ENCODE peak calls at places on chromosomes 13 and 19, in nine cellular contexts. Y is epithelial cell of prostate, M is substantia nigra, K is tibial artery, T is Peyer's patch, L is cardiac muscle cell, X is transverse colon, Q is A673, W is AG04450. V is an unnamed sample.

GRCh38 chr19:50510700-50511068 is 307 bp downstream of the JOSD2 start:
- DNase-seq in W (no peak), T (no peak), Q (no peak), M (no peak), Y (no peak), L (peak; percentile 18), K (no peak), X (no peak), V (no peak)

GRCh38 chr13:111893071-111893606 is 173.8 kb upstream of the SOX1 start:
- DNase-seq in T (no peak), K (no peak), W (no peak), L (no peak), Y (no peak), M (no peak), Q (peak; percentile 62), X (no peak), V (no peak)

GRCh38 chr19:597406-598315 is 8.0 kb downstream of the HCN2 start:
- DNase-seq in K (no peak), M (no peak), Y (no peak), Q (no peak), T (no peak), W (no peak), X (no peak), L (no peak), V (no peak)

GRCh38 chr19:3612901-3613741 is 6.4 kb upstream of the TBXA2R start:
- DNase-seq in Y (no peak), T (no peak), Q (no peak), W (no peak), X (no peak), L (no peak), K (no peak), M (no peak), V (no peak)

GRCh38 chr13:72960114-72960513 is 98.7 kb upstream of the KLF5 start:
- DNase-seq in L (no peak), T (no peak), W (no peak), K (no peak), Q (no peak), Y (no peak), M (no peak), X (no peak), V (no peak)

GRCh38 chr19:53823380-53824120 is 564 bp downstream of the NLRP12 start:
- DNase-seq in Q (no peak), K (no peak), X (no peak), L (no peak), W (no peak), T (no peak), M (no peak), Y (no peak), V (no peak)

GRCh38 chr13:42454749-42455148 is 119.2 kb upstream of the TNFSF11 start:
- DNase-seq in Q (no peak), K (no peak), L (no peak), M (no peak), W (no peak), X (no peak), T (no peak), Y (no peak), V (no peak)

GRCh38 chr13:60765700-60766411 is 368.8 kb downstream of the TDRD3 start:
- DNase-seq in Q (peak; percentile 62), K (no peak), Y (peak; percentile 27), W (no peak), X (no peak), M (no peak), L (peak; percentile 70), T (no peak), V (no peak)

GRCh38 chr13:97257800-97258799 is 36.0 kb downstream of the MBNL2 start:
- DNase-seq in Q (peak; percentile 73), L (peak; percentile 96), W (no peak), X (no peak), K (peak; percentile 85), Y (no peak), T (no peak), M (no peak), V (no peak)

GRCh38 chr13:55244991-55245644 is 1895.6 kb upstream of the PRR20A start:
- DNase-seq in W (no peak), X (no peak), Q (peak; percentile 36), L (no peak), T (no peak), M (no peak), K (no peak), Y (no peak), V (no peak)

GRCh38 chr13:24053505-24054251 is 106.8 kb upstream of the SPATA13 start:
- DNase-seq in X (peak; percentile 72), W (no peak), T (no peak), L (peak; percentile 74), M (peak; percentile 59), Y (no peak), Q (peak; percentile 80), K (no peak), V (no peak)
- H3K27ac ChIP-seq in X (peak overlapping the region; percentile 52), W (peak overlapping the region; percentile 43), T (no peak overlapping the region), L (no peak overlapping the region), M (peak overlapping the region; percentile 79), Y (no peak overlapping the region), Q (no peak overlapping the region), K (peak overlapping the region; percentile 58), V (peak overlapping the region; percentile 90)

GRCh38 chr19:48186015-48186414 is 15.5 kb downstream of the ZSWIM9 start:
- DNase-seq in Q (no peak), K (peak; percentile 16), L (no peak), M (no peak), X (no peak), Y (no peak), T (no peak), W (no peak), V (no peak)

GRCh38 chr19:48186541-48186991 is 16.1 kb downstream of the ZSWIM9 start:
- DNase-seq in M (no peak), Y (no peak), X (no peak), L (no peak), Q (no peak), K (peak; percentile 59), T (no peak), W (no peak), V (no peak)

GRCh38 chr19:48194041-48194871 is 23.8 kb downstream of the ZSWIM9 start:
- DNase-seq in T (no peak), Y (no peak), X (no peak), K (peak; percentile 57), L (peak; percentile 24), M (no peak), W (no peak), Q (no peak), V (no peak)

GRCh38 chr19:48192750-48193149 is 22.3 kb downstream of the ZSWIM9 start:
- DNase-seq in W (no peak), Y (no peak), Q (no peak), K (no peak), L (no peak), M (no peak), T (no peak), X (no peak), V (no peak)

DNA sequence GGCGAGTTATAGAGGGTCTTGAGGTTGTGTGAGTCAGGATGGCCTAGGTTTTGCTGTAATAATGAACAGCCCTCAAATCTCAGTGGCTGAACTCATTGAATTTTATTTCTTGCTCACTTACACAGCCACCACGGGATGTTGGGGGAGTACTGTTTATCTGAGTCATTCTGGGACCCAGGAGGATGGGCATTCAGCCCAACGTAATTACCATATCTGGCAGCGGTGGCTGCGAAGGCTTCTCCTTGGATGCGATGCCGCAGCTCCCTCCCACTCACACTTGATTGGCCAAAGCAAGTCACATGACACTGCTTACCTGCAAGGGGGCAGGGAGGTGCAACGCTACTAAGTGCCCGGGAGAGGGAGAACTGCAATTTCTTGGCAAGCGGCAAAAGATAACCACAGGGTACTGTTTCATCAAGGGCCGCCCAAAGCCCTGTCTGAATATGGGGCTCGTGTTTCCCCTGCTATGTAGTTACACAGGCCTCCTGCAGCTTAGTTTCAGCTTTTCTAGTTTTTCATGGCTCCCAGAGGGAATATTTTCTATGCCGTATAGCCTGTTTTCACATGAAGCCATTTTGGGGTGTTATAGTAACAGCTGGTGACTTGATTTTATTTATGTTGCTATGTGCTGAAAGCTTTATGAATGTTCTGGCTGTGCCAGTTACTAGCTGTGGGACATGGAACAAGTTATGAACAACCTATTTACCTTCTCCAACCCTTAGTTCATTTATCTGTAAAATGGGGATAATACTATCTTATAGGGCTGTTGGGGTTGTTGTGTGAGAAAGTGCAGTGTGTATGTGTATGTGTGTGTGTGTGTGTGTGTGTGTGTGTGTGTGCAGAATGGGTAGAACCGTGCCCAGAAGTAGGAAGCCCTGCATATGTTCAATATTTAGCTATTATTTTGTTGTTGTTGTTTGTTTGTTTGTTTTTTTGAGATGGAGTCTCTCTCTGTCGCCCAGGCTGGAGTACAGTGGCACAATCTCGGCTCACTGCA is 20.1 kb downstream of the ZSWIM9 start:
- DNase-seq in M (peak; percentile 28), L (peak; percentile 79), Q (peak; percentile 98), Y (peak; percentile 37), T (no peak), W (peak; percentile 27), K (peak; percentile 10), X (peak; percentile 26), V (no peak)
- H3K27ac ChIP-seq in M (no peak overlapping the region), L (no peak overlapping the region), Q (peak overlapping the region; percentile 46), Y (no peak overlapping the region), T (no peak overlapping the region), W (no peak overlapping the region), K (no peak overlapping the region), X (no peak overlapping the region), V (peak overlapping the region; percentile 7)

GRCh38 chr13:39490136-39490535 is 112.9 kb downstream of the LHFPL6 start:
- DNase-seq in M (no peak), Y (no peak), Q (no peak), K (no peak), X (no peak), L (no peak), W (no peak), T (no peak), V (no peak)

GRCh38 chr13:39481493-39481892 is 121.5 kb downstream of the LHFPL6 start:
- DNase-seq in W (no peak), M (no peak), Q (no peak), Y (no peak), K (no peak), T (no peak), X (no peak), L (peak; percentile 16), V (no peak)

GRCh38 chr13:39484506-39485313 is 118.3 kb downstream of the LHFPL6 start:
- DNase-seq in K (no peak), Q (peak; percentile 66), Y (no peak), X (no peak), W (no peak), L (peak; percentile 66), M (no peak), T (no peak), V (no peak)

GRCh38 chr13:39483326-39483725 is 119.7 kb downstream of the LHFPL6 start:
- DNase-seq in M (no peak), Q (peak; percentile 43), T (no peak), W (no peak), X (no peak), K (no peak), L (no peak), Y (no peak), V (peak; percentile 83)

GRCh38 chr13:39485314-39485700 is 117.7 kb downstream of the LHFPL6 start:
- DNase-seq in W (no peak), M (no peak), L (peak; percentile 35), Y (no peak), Q (no peak), X (no peak), K (no peak), T (no peak), V (no peak)
- H3K27ac ChIP-seq in W (no peak overlapping the region), M (no peak overlapping the region), L (no peak overlapping the region), Y (no peak overlapping the region), Q (peak overlapping the region; percentile 48), X (no peak overlapping the region), K (no peak overlapping the region), T (no peak overlapping the region), V (peak overlapping the region; percentile 3)

DNA sequence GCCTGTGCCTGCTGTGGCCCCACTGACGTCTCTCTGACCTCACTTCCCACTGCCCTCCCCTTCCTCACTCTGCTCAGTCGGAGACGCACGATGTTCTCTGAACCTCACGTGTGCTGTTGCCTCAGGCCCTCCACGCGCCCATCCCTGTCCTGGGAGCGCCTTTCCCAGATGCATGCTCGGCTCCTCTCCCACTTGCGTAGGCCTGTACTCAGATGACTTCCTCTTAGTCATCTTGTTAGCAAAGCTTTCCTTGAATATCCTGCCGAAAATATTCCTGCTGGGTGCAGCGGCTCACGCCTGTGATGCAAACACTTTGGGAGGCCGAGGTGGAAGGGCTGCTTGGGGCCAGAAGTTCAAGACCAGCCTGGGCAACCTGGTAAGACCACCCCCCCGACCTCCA is 9.3 kb upstream of the SYT5 start:
- DNase-seq in X (peak; percentile 23), Q (no peak), Y (peak; percentile 99), T (no peak), M (no peak), W (peak; percentile 73), L (peak; percentile 98), K (no peak), V (no peak)
- H3K27ac ChIP-seq in X (no peak overlapping the region), Q (no peak overlapping the region), Y (peak overlapping the region; percentile 99), T (no peak overlapping the region), M (no peak overlapping the region), W (peak overlapping the region; percentile 73), L (no peak overlapping the region), K (no peak overlapping the region), V (no peak overlapping the region)

V was measured in SK-N-MC.